ENCODE peak calls at places on chromosome 14, in eight cellular contexts. X is HCT116, O is endothelial cell of umbilical vein, R is H1, B is GM12878, M is SK-N-SH, T is K562, H is HepG2. D is an unnamed sample.

GRCh38 chr14:30614155-30614554 is 8.0 kb upstream of the SCFD1 start:
- DNase-seq in X (no peak), O (no peak), R (no peak), B (no peak), M (no peak), T (no peak), H (no peak), D (no peak)

GRCh38 chr14:67199016-67199415 is 9.8 kb downstream of the GARIN2 start:
- DNase-seq in X (no peak), O (no peak), R (no peak), B (no peak), M (no peak), T (no peak), H (no peak), D (no peak)

GRCh38 chr14:50667491-50668007 is 557 bp downstream of the SAV1 start:
- DNase-seq in X (no peak), O (no peak), R (no peak), B (no peak), M (peak; percentile 48), T (peak; percentile 25), H (no peak), D (no peak)

GRCh38 chr14:105117710-105118385 is 50.7 kb downstream of the JAG2 start:
- DNase-seq in X (no peak), O (no peak), R (no peak), B (no peak), M (no peak), T (no peak), H (no peak), D (no peak)

GRCh38 chr14:100523131-100523530 is 64.1 kb downstream of the BEGAIN start:
- DNase-seq in X (no peak), O (no peak), R (no peak), B (no peak), M (no peak), T (no peak), H (no peak), D (no peak)

GRCh38 chr14:75879031-75879430 is 102.8 kb downstream of the TGFB3 start:
- DNase-seq in X (no peak), O (peak; percentile 95), R (no peak), B (no peak), M (no peak), T (no peak), H (no peak), D (peak; percentile 61)

GRCh38 chr14:37903561-37904191 is 304.0 kb upstream of the SSTR1 start:
- DNase-seq in X (peak; percentile 28), O (peak; percentile 64), R (no peak), B (no peak), M (peak; percentile 4), T (peak; percentile 25), H (peak; percentile 75), D (peak; percentile 48)

GRCh38 chr14:98163285-98163741 is 1108.7 kb downstream of the BCL11B start:
- DNase-seq in X (no peak), O (no peak), R (no peak), B (no peak), M (no peak), T (no peak), H (no peak), D (no peak)

GRCh38 chr14:105817971-105818711 is 291.8 kb downstream of the TMEM121 start:
- DNase-seq in X (no peak), O (no peak), R (no peak), B (peak; percentile 71), M (no peak), T (no peak), H (no peak), D (no peak)

GRCh38 chr14:50083467-50084337 is 32.7 kb downstream of the VCPKMT start:
- DNase-seq in X (no peak), O (no peak), R (no peak), B (no peak), M (no peak), T (no peak), H (no peak), D (no peak)

DNA sequence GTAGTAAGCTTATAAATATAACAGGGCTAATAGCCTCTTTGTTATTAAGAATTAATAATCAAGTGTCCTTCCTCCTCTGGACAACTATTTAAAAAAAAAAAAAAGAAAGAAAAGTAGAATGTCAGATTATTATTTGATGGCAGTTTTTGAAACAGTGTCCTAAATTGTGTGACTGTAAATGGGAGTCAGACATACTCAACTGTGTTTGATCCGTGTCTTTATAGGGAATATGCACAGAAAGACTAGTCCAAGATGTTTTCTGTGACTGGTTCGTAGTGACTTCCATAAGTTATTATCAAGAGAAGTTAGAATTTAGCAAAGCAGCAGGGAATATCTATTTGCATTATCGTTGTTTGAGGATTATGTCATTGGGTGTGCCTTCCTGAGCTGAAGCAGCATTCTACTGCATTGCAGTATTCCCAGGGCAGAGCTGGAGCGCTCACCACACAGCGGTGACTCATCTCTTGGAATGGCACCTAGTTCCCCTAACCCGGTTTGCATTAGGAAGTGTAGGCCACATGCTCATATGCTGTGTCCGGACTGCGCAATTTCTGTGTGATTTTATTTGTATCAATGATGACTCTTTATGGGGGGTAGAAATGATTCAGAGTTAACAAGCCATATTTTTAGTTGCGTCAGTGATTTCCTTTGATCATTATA is 7.9 kb downstream of the DYNC1H1 start:
- DNase-seq in X (peak; percentile 91), O (peak; percentile 99), R (no peak), B (no peak), M (peak; percentile 37), T (peak; percentile 48), H (peak; percentile 90), D (peak; percentile 90)
- TF ChIP-seq POLR2AphosphoS5 in X (peak; percentile 69), O (peak; percentile 88), R (no peak), B (no peak), M (peak; percentile 78), T (no peak), H (no peak), D (no peak)

GRCh38 chr14:95314609-95315008 is 5.1 kb downstream of the CLMN start:
- DNase-seq in X (no peak), O (no peak), R (no peak), B (peak; percentile 45), M (peak; percentile 27), T (no peak), H (no peak), D (no peak)
- H3K27ac ChIP-seq in X (no peak overlapping the region), O (no peak overlapping the region), R (no peak overlapping the region), B (peak overlapping the region; percentile 22), M (no peak overlapping the region), T (no peak overlapping the region), H (no peak overlapping the region), D (no peak overlapping the region)

GRCh38 chr14:34554540-34555250 is 15.2 kb upstream of the EAPP start:
- DNase-seq in X (no peak), O (no peak), R (no peak), B (no peak), M (peak; percentile 24), T (no peak), H (no peak), D (no peak)
- H3K9ac ChIP-seq in X (peak overlapping the region; percentile 7), O (no peak overlapping the region), R (no peak overlapping the region), B (no peak overlapping the region), M (no peak overlapping the region), T (no peak overlapping the region), H (peak overlapping the region; percentile 49), D (no peak overlapping the region)

GRCh38 chr14:64464695-64465094 is 604 bp upstream of the AKAP5 start:
- DNase-seq in X (no peak), O (no peak), R (peak; percentile 57), B (no peak), M (no peak), T (no peak), H (no peak), D (no peak)

GRCh38 chr14:64465856-64466554 is 706 bp downstream of the AKAP5 start:
- DNase-seq in X (no peak), O (peak; percentile 45), R (no peak), B (no peak), M (peak; percentile 52), T (no peak), H (no peak), D (peak; percentile 86)

GRCh38 chr14:64465208-64465821 is at the start of gene AKAP5:
- DNase-seq in X (no peak), O (peak; percentile 63), R (peak; percentile 91), B (no peak), M (peak; percentile 96), T (peak; percentile 88), H (peak; percentile 46), D (no peak)

GRCh38 chr14:64463198-64463597 is 2.1 kb upstream of the AKAP5 start:
- DNase-seq in X (no peak), O (no peak), R (no peak), B (peak; percentile 43), M (no peak), T (no peak), H (no peak), D (no peak)

DNA sequence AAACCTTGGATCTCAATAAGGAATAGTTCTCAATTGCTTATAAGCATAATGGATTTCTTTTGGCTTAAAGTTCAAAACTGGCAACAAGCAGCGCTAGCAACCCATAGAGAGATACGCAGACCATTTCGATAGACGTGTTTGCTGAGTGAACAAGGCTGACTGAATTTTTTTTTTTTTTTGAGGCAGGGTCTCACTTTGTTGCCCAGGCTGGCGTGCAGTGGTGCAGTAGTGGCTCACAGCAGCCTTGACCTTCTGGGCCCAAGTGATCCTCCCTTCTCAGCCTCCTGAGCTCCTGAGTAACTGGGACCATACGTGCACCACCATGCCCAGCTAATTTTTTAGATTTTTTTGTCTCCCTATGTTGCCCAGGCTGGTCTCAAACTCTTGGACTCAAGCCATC is 1.4 kb upstream of the AKAP5 start:
- DNase-seq in X (no peak), O (no peak), R (no peak), B (no peak), M (no peak), T (no peak), H (no peak), D (no peak)
- TF ChIP-seq POLR2AphosphoS5 in X (no peak), O (no peak), R (no peak), B (no peak), M (no peak), T (no peak), H (no peak), D (no peak)

GRCh38 chr14:103014466-103015319 is 42.7 kb downstream of the CDC42BPB start:
- DNase-seq in X (no peak), O (peak; percentile 36), R (no peak), B (no peak), M (no peak), T (no peak), H (no peak), D (peak; percentile 45)
- H3K27ac ChIP-seq in X (no peak overlapping the region), O (peak overlapping the region; percentile 61), R (no peak overlapping the region), B (no peak overlapping the region), M (no peak overlapping the region), T (no peak overlapping the region), H (no peak overlapping the region), D (peak overlapping the region; percentile 93)

GRCh38 chr14:44937547-44937946 is 24.2 kb downstream of the KLHL28 start:
- DNase-seq in X (no peak), O (no peak), R (no peak), B (no peak), M (no peak), T (no peak), H (no peak), D (no peak)

GRCh38 chr14:44940944-44941343 is 20.8 kb downstream of the KLHL28 start:
- DNase-seq in X (no peak), O (no peak), R (no peak), B (no peak), M (no peak), T (no peak), H (no peak), D (no peak)

GRCh38 chr14:44935155-44935554 is 26.6 kb downstream of the KLHL28 start:
- DNase-seq in X (no peak), O (no peak), R (no peak), B (no peak), M (no peak), T (no peak), H (no peak), D (no peak)
- H3K9ac ChIP-seq in X (no peak overlapping the region), O (no peak overlapping the region), R (no peak overlapping the region), B (no peak overlapping the region), M (no peak overlapping the region), T (no peak overlapping the region), H (no peak overlapping the region), D (no peak overlapping the region)

GRCh38 chr14:73802431-73803188 is 49.0 kb upstream of the PTGR2 start:
- DNase-seq in X (no peak), O (peak; percentile 18), R (no peak), B (no peak), M (no peak), T (no peak), H (no peak), D (no peak)
- TF ChIP-seq POLR2AphosphoS5 in X (no peak), O (no peak), R (no peak), B (no peak), M (no peak), T (no peak), H (no peak), D (no peak)

D was measured in SK-N-MC.